ENCODE peak calls at places on chromosomes 12 and 14, in eight cellular contexts. One of them, this sample, is unnamed.
A peak's percentile ranks its signal among the peaks of the same experiment; 100 is the strongest.

GRCh38 chr12:53212931-53213330 is 5.9 kb upstream of the ITGB7 start:
- DNase-seq in suprapubic skin: no peak
- DNase-seq in cardiac muscle cell: no peak
- DNase-seq in tibial nerve: no peak
- DNase-seq in LNCaP clone FGC: no peak
- DNase-seq in tibial artery: no peak
- DNase-seq in uterus: no peak
- DNase-seq in psoas muscle: no peak
- DNase-seq in this sample: no peak

GRCh38 chr12:121568971-121569808 is 11.6 kb downstream of the KDM2B start:
- DNase-seq in suprapubic skin: no peak
- DNase-seq in cardiac muscle cell: no peak
- DNase-seq in tibial nerve: no peak
- DNase-seq in LNCaP clone FGC: no peak
- DNase-seq in tibial artery: peak; percentile 41
- DNase-seq in uterus: no peak
- DNase-seq in psoas muscle: no peak
- DNase-seq in this sample: no peak

GRCh38 chr12:117738233-117738632 is 230.6 kb downstream of the KSR2 start:
- DNase-seq in suprapubic skin: no peak
- DNase-seq in cardiac muscle cell: no peak
- DNase-seq in tibial nerve: no peak
- DNase-seq in LNCaP clone FGC: no peak
- DNase-seq in tibial artery: no peak
- DNase-seq in uterus: no peak
- DNase-seq in psoas muscle: no peak
- DNase-seq in this sample: no peak

GRCh38 chr12:2624543-2625266 is 170.1 kb upstream of the FKBP4 start:
- DNase-seq in suprapubic skin: no peak
- DNase-seq in cardiac muscle cell: peak; percentile 41
- DNase-seq in tibial nerve: no peak
- DNase-seq in LNCaP clone FGC: no peak
- DNase-seq in tibial artery: no peak
- DNase-seq in uterus: no peak
- DNase-seq in psoas muscle: peak; percentile 13
- DNase-seq in this sample: peak; percentile 73

GRCh38 chr14:103445783-103446182 is 60.6 kb downstream of the MARK3 start:
- DNase-seq in suprapubic skin: no peak
- DNase-seq in cardiac muscle cell: no peak
- DNase-seq in tibial nerve: no peak
- DNase-seq in LNCaP clone FGC: no peak
- DNase-seq in tibial artery: no peak
- DNase-seq in uterus: no peak
- DNase-seq in psoas muscle: no peak
- DNase-seq in this sample: no peak

GRCh38 chr14:36767603-36768281 is 106.1 kb downstream of the PAX9 start:
- DNase-seq in suprapubic skin: no peak
- DNase-seq in cardiac muscle cell: no peak
- DNase-seq in tibial nerve: no peak
- DNase-seq in LNCaP clone FGC: peak; percentile 13
- DNase-seq in tibial artery: no peak
- DNase-seq in uterus: no peak
- DNase-seq in psoas muscle: no peak
- DNase-seq in this sample: no peak

GRCh38 chr14:87264386-87264785 is 728.6 kb downstream of the GALC start:
- DNase-seq in suprapubic skin: no peak
- DNase-seq in cardiac muscle cell: no peak
- DNase-seq in tibial nerve: no peak
- DNase-seq in LNCaP clone FGC: no peak
- DNase-seq in tibial artery: no peak
- DNase-seq in uterus: no peak
- DNase-seq in psoas muscle: no peak
- DNase-seq in this sample: no peak

GRCh38 chr14:31024042-31024480 is 1.4 kb upstream of the AP4S1 start:
- DNase-seq in suprapubic skin: no peak
- DNase-seq in cardiac muscle cell: no peak
- DNase-seq in tibial nerve: no peak
- DNase-seq in LNCaP clone FGC: no peak
- DNase-seq in tibial artery: no peak
- DNase-seq in uterus: no peak
- DNase-seq in psoas muscle: no peak
- DNase-seq in this sample: no peak

GRCh38 chr12:27843714-27844245 is 63.7 kb upstream of the MANSC4 start:
- DNase-seq in suprapubic skin: no peak
- DNase-seq in cardiac muscle cell: no peak
- DNase-seq in tibial nerve: no peak
- DNase-seq in LNCaP clone FGC: no peak
- DNase-seq in tibial artery: no peak
- DNase-seq in uterus: no peak
- DNase-seq in psoas muscle: no peak
- DNase-seq in this sample: no peak

GRCh38 chr12:132393245-132393795 is 63.9 kb upstream of the GALNT9 start:
- DNase-seq in suprapubic skin: no peak
- DNase-seq in cardiac muscle cell: no peak
- DNase-seq in tibial nerve: no peak
- DNase-seq in LNCaP clone FGC: no peak
- DNase-seq in tibial artery: no peak
- DNase-seq in uterus: peak; percentile 4
- DNase-seq in psoas muscle: peak; percentile 36
- DNase-seq in this sample: no peak

GRCh38 chr14:53865716-53866115 is 90.9 kb downstream of the BMP4 start:
- DNase-seq in suprapubic skin: no peak
- DNase-seq in cardiac muscle cell: no peak
- DNase-seq in tibial nerve: no peak
- DNase-seq in LNCaP clone FGC: no peak
- DNase-seq in tibial artery: no peak
- DNase-seq in uterus: no peak
- DNase-seq in psoas muscle: no peak
- DNase-seq in this sample: no peak

GRCh38 chr14:104973215-104974145 is 4.7 kb downstream of the AHNAK2 start:
- DNase-seq in suprapubic skin: peak; percentile 94
- DNase-seq in cardiac muscle cell: no peak
- DNase-seq in tibial nerve: peak; percentile 64
- DNase-seq in LNCaP clone FGC: no peak
- DNase-seq in tibial artery: peak; percentile 93
- DNase-seq in uterus: peak; percentile 95
- DNase-seq in psoas muscle: peak; percentile 87
- DNase-seq in this sample: no peak

GRCh38 chr12:110120878-110121277 is 3.3 kb upstream of the IFT81 start:
- DNase-seq in suprapubic skin: no peak
- DNase-seq in cardiac muscle cell: no peak
- DNase-seq in tibial nerve: no peak
- DNase-seq in LNCaP clone FGC: no peak
- DNase-seq in tibial artery: no peak
- DNase-seq in uterus: no peak
- DNase-seq in psoas muscle: no peak
- DNase-seq in this sample: no peak
- TF ChIP-seq CTCF in suprapubic skin: no peak
- TF ChIP-seq CTCF in cardiac muscle cell: no peak
- TF ChIP-seq CTCF in tibial nerve: no peak
- TF ChIP-seq CTCF in LNCaP clone FGC: no peak
- TF ChIP-seq CTCF in tibial artery: no peak
- TF ChIP-seq CTCF in uterus: no peak
- TF ChIP-seq CTCF in psoas muscle: no peak
- TF ChIP-seq CTCF in this sample: no peak

GRCh38 chr14:88468396-88468795 is 82.9 kb downstream of the SPATA7 start:
- DNase-seq in suprapubic skin: no peak
- DNase-seq in cardiac muscle cell: no peak
- DNase-seq in tibial nerve: no peak
- DNase-seq in LNCaP clone FGC: no peak
- DNase-seq in tibial artery: no peak
- DNase-seq in uterus: no peak
- DNase-seq in psoas muscle: no peak
- DNase-seq in this sample: no peak

GRCh38 chr14:88463318-88463717 is 77.9 kb downstream of the SPATA7 start:
- DNase-seq in suprapubic skin: no peak
- DNase-seq in cardiac muscle cell: peak; percentile 25
- DNase-seq in tibial nerve: no peak
- DNase-seq in LNCaP clone FGC: peak; percentile 43
- DNase-seq in tibial artery: no peak
- DNase-seq in uterus: no peak
- DNase-seq in psoas muscle: no peak
- DNase-seq in this sample: no peak
- TF ChIP-seq CTCF in suprapubic skin: no peak
- TF ChIP-seq CTCF in cardiac muscle cell: peak; percentile 37
- TF ChIP-seq CTCF in tibial nerve: no peak
- TF ChIP-seq CTCF in LNCaP clone FGC: peak; percentile 63
- TF ChIP-seq CTCF in tibial artery: no peak
- TF ChIP-seq CTCF in uterus: no peak
- TF ChIP-seq CTCF in psoas muscle: no peak
- TF ChIP-seq CTCF in this sample: peak; percentile 54

DNA sequence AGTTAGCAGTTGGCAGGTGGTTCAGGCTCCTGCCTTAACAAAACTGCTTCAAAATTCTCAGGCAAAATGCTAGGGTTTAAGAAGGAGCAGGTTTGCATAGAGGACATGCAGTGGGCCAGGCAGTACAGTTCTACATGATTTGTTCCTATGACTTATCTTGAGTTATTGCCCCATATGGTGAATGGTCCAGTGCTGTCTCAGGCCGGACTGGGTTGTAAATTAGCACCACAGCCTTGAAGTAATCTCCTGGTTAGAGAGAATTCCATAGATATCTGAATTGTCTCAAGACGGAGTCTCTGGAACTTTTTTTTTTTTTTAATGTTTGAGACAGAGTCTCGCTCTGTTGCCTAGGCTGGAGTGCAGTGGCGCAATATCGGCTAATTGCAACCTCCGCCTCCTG is 11.8 kb upstream of the PRPF39 start:
- DNase-seq in suprapubic skin: no peak
- DNase-seq in cardiac muscle cell: no peak
- DNase-seq in tibial nerve: no peak
- DNase-seq in LNCaP clone FGC: no peak
- DNase-seq in tibial artery: no peak
- DNase-seq in uterus: no peak
- DNase-seq in psoas muscle: no peak
- DNase-seq in this sample: no peak
- TF ChIP-seq CTCF in suprapubic skin: no peak
- TF ChIP-seq CTCF in cardiac muscle cell: no peak
- TF ChIP-seq CTCF in tibial nerve: no peak
- TF ChIP-seq CTCF in LNCaP clone FGC: no peak
- TF ChIP-seq CTCF in tibial artery: no peak
- TF ChIP-seq CTCF in uterus: no peak
- TF ChIP-seq CTCF in psoas muscle: no peak
- TF ChIP-seq CTCF in this sample: no peak

GRCh38 chr12:25587346-25587745 is 34.3 kb upstream of the LMNTD1 start:
- DNase-seq in suprapubic skin: no peak
- DNase-seq in cardiac muscle cell: no peak
- DNase-seq in tibial nerve: no peak
- DNase-seq in LNCaP clone FGC: no peak
- DNase-seq in tibial artery: no peak
- DNase-seq in uterus: no peak
- DNase-seq in psoas muscle: no peak
- DNase-seq in this sample: no peak

GRCh38 chr12:25585021-25585523 is 32.0 kb upstream of the LMNTD1 start:
- DNase-seq in suprapubic skin: no peak
- DNase-seq in cardiac muscle cell: no peak
- DNase-seq in tibial nerve: peak; percentile 84
- DNase-seq in LNCaP clone FGC: no peak
- DNase-seq in tibial artery: peak; percentile 68
- DNase-seq in uterus: peak; percentile 64
- DNase-seq in psoas muscle: no peak
- DNase-seq in this sample: no peak

GRCh38 chr12:25581067-25581466 is 28.0 kb upstream of the LMNTD1 start:
- DNase-seq in suprapubic skin: no peak
- DNase-seq in cardiac muscle cell: no peak
- DNase-seq in tibial nerve: no peak
- DNase-seq in LNCaP clone FGC: no peak
- DNase-seq in tibial artery: no peak
- DNase-seq in uterus: no peak
- DNase-seq in psoas muscle: no peak
- DNase-seq in this sample: no peak

GRCh38 chr12:25585662-25586061 is 32.6 kb upstream of the LMNTD1 start:
- DNase-seq in suprapubic skin: no peak
- DNase-seq in cardiac muscle cell: no peak
- DNase-seq in tibial nerve: no peak
- DNase-seq in LNCaP clone FGC: no peak
- DNase-seq in tibial artery: no peak
- DNase-seq in uterus: no peak
- DNase-seq in psoas muscle: no peak
- DNase-seq in this sample: no peak

DNA sequence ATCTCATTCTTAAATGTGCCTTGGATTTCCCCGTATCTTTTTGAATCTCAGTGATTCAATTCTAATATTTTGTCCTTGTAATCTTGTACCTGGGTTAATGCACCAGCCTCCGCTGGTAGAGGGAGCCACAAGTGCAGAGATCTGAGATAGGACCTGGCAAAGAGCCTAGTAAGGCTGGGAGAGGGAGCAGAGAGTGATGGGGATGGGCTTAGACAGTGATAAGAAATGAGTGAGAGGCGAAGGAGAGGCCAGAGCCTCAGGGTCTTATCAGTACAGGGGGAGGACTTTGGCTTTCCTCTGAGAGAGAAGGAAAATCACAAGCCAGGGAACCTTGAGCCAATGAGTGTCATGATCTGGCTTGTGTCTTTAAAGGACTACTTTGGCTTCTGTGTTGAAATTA is 30.5 kb upstream of the LMNTD1 start:
- DNase-seq in suprapubic skin: no peak
- DNase-seq in cardiac muscle cell: peak; percentile 67
- DNase-seq in tibial nerve: no peak
- DNase-seq in LNCaP clone FGC: no peak
- DNase-seq in tibial artery: peak; percentile 22
- DNase-seq in uterus: no peak
- DNase-seq in psoas muscle: no peak
- DNase-seq in this sample: no peak
- TF ChIP-seq CTCF in suprapubic skin: no peak
- TF ChIP-seq CTCF in cardiac muscle cell: peak; percentile 35
- TF ChIP-seq CTCF in tibial nerve: peak; percentile 22
- TF ChIP-seq CTCF in LNCaP clone FGC: peak; percentile 68
- TF ChIP-seq CTCF in tibial artery: no peak
- TF ChIP-seq CTCF in uterus: no peak
- TF ChIP-seq CTCF in psoas muscle: no peak
- TF ChIP-seq CTCF in this sample: no peak

GRCh38 chr12:3752741-3753486 is at the start of gene CRACR2A:
- DNase-seq in suprapubic skin: peak; percentile 77
- DNase-seq in cardiac muscle cell: peak; percentile 71
- DNase-seq in tibial nerve: peak; percentile 18
- DNase-seq in LNCaP clone FGC: no peak
- DNase-seq in tibial artery: peak; percentile 34
- DNase-seq in uterus: peak; percentile 42
- DNase-seq in psoas muscle: peak; percentile 86
- DNase-seq in this sample: peak; percentile 86
- TF ChIP-seq CTCF in suprapubic skin: peak; percentile 38
- TF ChIP-seq CTCF in cardiac muscle cell: peak; percentile 73
- TF ChIP-seq CTCF in tibial nerve: peak; percentile 72
- TF ChIP-seq CTCF in LNCaP clone FGC: no peak
- TF ChIP-seq CTCF in tibial artery: peak; percentile 27
- TF ChIP-seq CTCF in uterus: peak; percentile 61
- TF ChIP-seq CTCF in psoas muscle: peak; percentile 38
- TF ChIP-seq CTCF in this sample: peak; percentile 71

DNA sequence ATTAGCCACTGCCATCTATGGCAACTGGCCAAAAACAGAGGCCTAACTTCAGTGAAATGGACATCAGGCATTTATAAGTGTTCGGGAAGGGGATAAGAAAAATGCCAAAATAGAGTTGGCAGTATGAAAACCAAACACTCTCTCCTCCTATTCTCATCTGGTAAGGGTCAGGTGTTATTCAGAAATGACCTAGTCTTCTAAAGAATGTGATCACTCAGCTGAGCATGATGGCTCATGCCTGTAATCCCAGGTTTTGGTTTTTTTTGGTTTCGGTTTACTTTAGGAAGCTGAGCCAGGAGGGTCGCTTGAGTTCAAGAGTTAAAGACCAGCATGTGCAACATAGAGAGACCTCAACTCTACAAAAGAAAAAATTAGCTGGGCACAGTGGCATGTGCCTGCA is 170.3 kb downstream of the GRIN2B start:
- DNase-seq in suprapubic skin: no peak
- DNase-seq in cardiac muscle cell: no peak
- DNase-seq in tibial nerve: no peak
- DNase-seq in LNCaP clone FGC: no peak
- DNase-seq in tibial artery: no peak
- DNase-seq in uterus: no peak
- DNase-seq in psoas muscle: no peak
- DNase-seq in this sample: no peak
- TF ChIP-seq CTCF in suprapubic skin: no peak
- TF ChIP-seq CTCF in cardiac muscle cell: no peak
- TF ChIP-seq CTCF in tibial nerve: no peak
- TF ChIP-seq CTCF in LNCaP clone FGC: no peak
- TF ChIP-seq CTCF in tibial artery: no peak
- TF ChIP-seq CTCF in uterus: no peak
- TF ChIP-seq CTCF in psoas muscle: no peak
- TF ChIP-seq CTCF in this sample: no peak